ENCODE peak calls at places on chromosome 2, in ten cellular contexts. B is cardiac muscle cell; J is sigmoid colon; L is activated B cell treated with CpG ODN at 0.5 μM for 24 hours; M is A673; F is spleen; P is cardiac fibroblast; S is endothelial cell; K is thoracic aorta; V is CD4-positive, alpha-beta T cell. D is an unnamed sample.

GRCh38 chr2:173578404-173579092 is 223.9 kb downstream of the CDCA7 start:
- DNase-seq in B (no peak), J (no peak), L (no peak), M (no peak), F (no peak), P (no peak), S (no peak), K (no peak), V (no peak), D (no peak)

GRCh38 chr2:164560902-164561301 is 60.4 kb downstream of the GRB14 start:
- DNase-seq in B (no peak), J (no peak), L (no peak), M (no peak), F (no peak), P (no peak), S (no peak), K (no peak), V (no peak), D (no peak)

GRCh38 chr2:209818939-209819338 is 47.3 kb downstream of the UNC80 start:
- DNase-seq in B (no peak), J (no peak), L (no peak), M (no peak), F (no peak), P (no peak), S (no peak), K (no peak), V (no peak), D (no peak)

GRCh38 chr2:15580451-15580850 is 11.2 kb upstream of the DDX1 start:
- DNase-seq in B (no peak), J (no peak), L (no peak), M (no peak), F (no peak), P (no peak), S (no peak), K (no peak), V (no peak), D (no peak)

GRCh38 chr2:11543337-11544216 is 9.7 kb downstream of the GREB1 start:
- DNase-seq in B (no peak), J (no peak), L (no peak), M (no peak), F (no peak), P (no peak), S (no peak), K (no peak), V (no peak), D (no peak)

GRCh38 chr2:79191081-79191480 is 31.5 kb upstream of the REG3A start:
- DNase-seq in B (no peak), J (no peak), L (no peak), M (no peak), F (no peak), P (no peak), S (no peak), K (no peak), V (no peak), D (no peak)

GRCh38 chr2:96118698-96119388 is 2.5 kb upstream of the ADRA2B start:
- DNase-seq in B (no peak), J (peak), L (no peak), M (no peak), F (peak), P (no peak), S (no peak), K (no peak), V (no peak), D (no peak)

GRCh38 chr2:51866361-51866760 is 834.4 kb upstream of the NRXN1 start:
- DNase-seq in B (no peak), J (no peak), L (no peak), M (no peak), F (no peak), P (peak), S (no peak), K (no peak), V (no peak), D (no peak)

GRCh38 chr2:218781691-218782528 is at the start of gene CYP27A1:
- DNase-seq in B (peak), J (peak), L (no peak), M (no peak), F (peak), P (peak), S (peak), K (no peak), V (no peak), D (peak)

GRCh38 chr2:60549250-60550150 is 4.0 kb downstream of the BCL11A start:
- DNase-seq in B (peak), J (peak), L (peak), M (peak), F (peak), P (peak), S (peak), K (no peak), V (no peak), D (no peak)

GRCh38 chr2:37711308-37711731 is 39.9 kb upstream of the CDC42EP3 start:
- DNase-seq in B (peak), J (no peak), L (no peak), M (peak), F (peak), P (peak), S (peak), K (no peak), V (peak), D (no peak)

GRCh38 chr2:15916336-15916735 is 24.0 kb upstream of the MYCN start:
- DNase-seq in B (no peak), J (no peak), L (no peak), M (no peak), F (no peak), P (no peak), S (no peak), K (no peak), V (no peak), D (no peak)

GRCh38 chr2:18763338-18763737 is 174.0 kb upstream of the NT5C1B start:
- DNase-seq in B (peak), J (no peak), L (no peak), M (no peak), F (no peak), P (peak), S (no peak), K (no peak), V (no peak), D (no peak)

GRCh38 chr2:36982467-36982866 is 16.1 kb upstream of the STRN start:
- DNase-seq in B (no peak), J (no peak), L (no peak), M (no peak), F (no peak), P (no peak), S (no peak), K (no peak), V (no peak), D (no peak)

GRCh38 chr2:43634604-43635306 is 2.3 kb upstream of the PLEKHH2 start:
- DNase-seq in B (peak), J (no peak), L (no peak), M (peak), F (no peak), P (peak), S (no peak), K (no peak), V (no peak), D (no peak)

GRCh38 chr2:222424729-222425671 is 657 bp downstream of the SGPP2 start:
- DNase-seq in B (peak), J (no peak), L (peak), M (no peak), F (peak), P (no peak), S (no peak), K (no peak), V (peak), D (peak)

GRCh38 chr2:65056990-65057375 is 767 bp downstream of the CEP68 start:
- DNase-seq in B (no peak), J (no peak), L (no peak), M (no peak), F (no peak), P (no peak), S (no peak), K (no peak), V (no peak), D (no peak)

GRCh38 chr2:74005786-74006185 is 21.1 kb downstream of the TET3 start:
- DNase-seq in B (peak), J (no peak), L (no peak), M (no peak), F (peak), P (peak), S (no peak), K (no peak), V (no peak), D (no peak)

GRCh38 chr2:223740679-223741078 is 96.7 kb downstream of the AP1S3 start:
- DNase-seq in B (no peak), J (no peak), L (no peak), M (no peak), F (no peak), P (no peak), S (no peak), K (no peak), V (no peak), D (no peak)

GRCh38 chr2:70552501-70553333 is 909 bp downstream of the TGFA start:
- DNase-seq in B (no peak), J (no peak), L (no peak), M (peak), F (no peak), P (no peak), S (peak), K (no peak), V (no peak), D (no peak)

DNA sequence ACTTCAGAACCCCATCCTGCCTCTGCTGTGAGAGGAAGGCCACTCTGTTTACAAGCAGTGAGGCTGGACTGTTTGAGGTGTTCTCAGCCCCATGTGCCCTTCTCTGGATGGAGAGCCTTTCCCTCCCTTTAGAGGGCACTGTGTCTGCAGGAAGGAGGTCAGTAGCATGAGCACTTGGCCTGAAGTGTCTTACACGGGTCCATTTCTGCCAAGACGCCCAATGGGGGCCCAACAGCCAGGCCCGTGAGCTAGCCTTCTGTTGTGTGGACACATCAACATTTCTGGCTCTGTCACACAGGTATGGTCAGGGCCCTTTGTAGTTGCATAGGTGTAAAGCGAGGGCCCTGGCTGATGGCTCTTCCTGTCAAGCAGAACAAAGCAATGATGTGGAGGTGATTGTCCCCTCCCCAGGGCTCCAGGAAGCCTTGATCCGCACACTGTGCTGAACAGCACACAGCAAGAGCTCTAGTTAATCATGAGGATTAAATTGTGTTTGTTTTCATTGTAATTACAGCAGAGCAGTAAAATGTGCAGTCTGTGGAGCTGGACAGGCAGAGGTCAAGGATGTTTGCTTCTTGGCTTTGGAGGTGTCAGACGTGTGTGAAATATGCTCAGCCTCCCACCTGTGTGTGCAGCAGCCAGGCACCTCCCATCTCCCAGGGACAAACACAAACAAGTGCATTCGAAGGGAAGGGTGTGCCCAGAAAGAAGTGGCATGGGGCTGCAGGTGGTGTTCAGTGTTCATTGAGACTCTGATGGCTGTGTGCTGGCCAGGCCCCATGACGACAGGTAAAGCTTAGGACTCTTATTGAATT is 132.1 kb downstream of the SH3RF3 start:
- DNase-seq in B (peak), J (peak), L (no peak), M (no peak), F (peak), P (peak), S (no peak), K (no peak), V (no peak), D (no peak)
- TF ChIP-seq CTCF in B (peak), J (no peak), L (no peak), M (peak), F (no peak), P (peak), S (no peak), K (no peak), V (no peak), D (peak)

GRCh38 chr2:199684832-199685231 is 166.2 kb downstream of the FTCDNL1 start:
- DNase-seq in B (no peak), J (no peak), L (no peak), M (no peak), F (no peak), P (no peak), S (no peak), K (no peak), V (no peak), D (no peak)

GRCh38 chr2:199685669-199686068 is 165.3 kb downstream of the FTCDNL1 start:
- DNase-seq in B (no peak), J (no peak), L (no peak), M (no peak), F (no peak), P (no peak), S (no peak), K (no peak), V (no peak), D (no peak)

GRCh38 chr2:199680482-199680881 is 170.5 kb downstream of the FTCDNL1 start:
- DNase-seq in B (no peak), J (no peak), L (no peak), M (no peak), F (no peak), P (no peak), S (no peak), K (no peak), V (no peak), D (no peak)

GRCh38 chr2:199682001-199682400 is 169.0 kb downstream of the FTCDNL1 start:
- DNase-seq in B (no peak), J (no peak), L (no peak), M (no peak), F (no peak), P (no peak), S (no peak), K (no peak), V (no peak), D (no peak)

GRCh38 chr2:199684168-199684567 is 166.8 kb downstream of the FTCDNL1 start:
- DNase-seq in B (no peak), J (no peak), L (no peak), M (no peak), F (no peak), P (no peak), S (no peak), K (no peak), V (no peak), D (no peak)
- TF ChIP-seq CTCF in B (no peak), J (no peak), L (no peak), M (peak), F (no peak), P (no peak), S (peak), K (no peak), V (no peak), D (no peak)

GRCh38 chr2:137772451-137772850 is 191.8 kb upstream of the HNMT start:
- DNase-seq in B (no peak), J (no peak), L (no peak), M (no peak), F (no peak), P (no peak), S (no peak), K (no peak), V (no peak), D (no peak)
- TF ChIP-seq CTCF in B (no peak), J (no peak), L (no peak), M (no peak), F (no peak), P (no peak), S (no peak), K (no peak), V (no peak), D (no peak)

GRCh38 chr2:169397697-169398096 is 35.4 kb upstream of the LRP2 start:
- DNase-seq in B (peak), J (no peak), L (no peak), M (peak), F (no peak), P (peak), S (no peak), K (no peak), V (no peak), D (no peak)
- TF ChIP-seq CTCF in B (no peak), J (no peak), L (no peak), M (peak), F (no peak), P (no peak), S (no peak), K (peak), V (no peak), D (peak)

GRCh38 chr2:108993095-108993937 is 4.3 kb upstream of the EDAR start:
- DNase-seq in B (no peak), J (no peak), L (no peak), M (no peak), F (no peak), P (no peak), S (no peak), K (no peak), V (no peak), D (no peak)

GRCh38 chr2:108994250-108994649 is 5.2 kb upstream of the EDAR start:
- DNase-seq in B (no peak), J (no peak), L (no peak), M (no peak), F (no peak), P (no peak), S (no peak), K (no peak), V (no peak), D (no peak)

GRCh38 chr2:108987111-108987510 is 1.9 kb downstream of the EDAR start:
- DNase-seq in B (no peak), J (no peak), L (no peak), M (no peak), F (no peak), P (no peak), S (no peak), K (no peak), V (peak), D (no peak)

GRCh38 chr2:108988076-108988795 is 784 bp downstream of the EDAR start:
- DNase-seq in B (no peak), J (no peak), L (no peak), M (no peak), F (no peak), P (no peak), S (no peak), K (no peak), V (no peak), D (no peak)

GRCh38 chr2:108988796-108989713 is at the start of gene EDAR:
- DNase-seq in B (peak), J (no peak), L (no peak), M (peak), F (no peak), P (peak), S (peak), K (no peak), V (peak), D (peak)
- TF ChIP-seq CTCF in B (peak), J (peak), L (no peak), M (peak), F (no peak), P (peak), S (no peak), K (peak), V (peak), D (peak)